ENCODE peak calls at places on chromosome 17, in four cellular contexts. C is prostate gland, N is colonic mucosa, S is fibroblast of lung. L is an unnamed sample.

GRCh38 chr17:67707442-67707841 is 10.3 kb upstream of the NOL11 start:
- DNase-seq in C (no peak), N (no peak), S (no peak), L (no peak)

GRCh38 chr17:77330602-77331081 is 189.9 kb downstream of the SEC14L1 start:
- DNase-seq in C (no peak), N (peak; percentile 18), S (no peak), L (no peak)

GRCh38 chr17:55421179-55421934 is at the start of gene MMD:
- DNase-seq in C (peak; percentile 39), N (peak; percentile 77), S (no peak), L (no peak)

GRCh38 chr17:60573139-60573975 is 26.6 kb upstream of the PPM1D start:
- DNase-seq in C (no peak), N (no peak), S (no peak), L (no peak)

GRCh38 chr17:5418858-5419355 is 555 bp downstream of the NUP88 start:
- DNase-seq in C (peak; percentile 52), N (peak; percentile 72), S (peak; percentile 41), L (peak; percentile 77)

GRCh38 chr17:60075981-60076380 is 2.7 kb downstream of the HEATR6 start:
- DNase-seq in C (no peak), N (no peak), S (no peak), L (no peak)

GRCh38 chr17:27384721-27385120 is 71.5 kb upstream of the KSR1 start:
- DNase-seq in C (no peak), N (no peak), S (peak; percentile 15), L (no peak)

GRCh38 chr17:31274252-31274651 is 22.8 kb downstream of the OMG start:
- DNase-seq in C (peak; percentile 46), N (no peak), S (peak; percentile 90), L (no peak)

GRCh38 chr17:40112718-40113109 is 9.1 kb upstream of the MSL1 start:
- DNase-seq in C (no peak), N (no peak), S (no peak), L (no peak)

GRCh38 chr17:1720856-1721386 is 3.6 kb upstream of the WDR81 start:
- DNase-seq in C (peak; percentile 56), N (peak; percentile 81), S (peak; percentile 69), L (no peak)

GRCh38 chr17:50102164-50102991 is 7.2 kb downstream of the PDK2 start:
- DNase-seq in C (no peak), N (peak; percentile 96), S (no peak), L (no peak)

GRCh38 chr17:48352630-48353029 is 77.4 kb downstream of the SKAP1 start:
- DNase-seq in C (no peak), N (no peak), S (no peak), L (no peak)

GRCh38 chr17:66347661-66348604 is 45.5 kb downstream of the PRKCA start:
- DNase-seq in C (no peak), N (peak; percentile 70), S (peak; percentile 47), L (no peak)

GRCh38 chr17:42797067-42798007 is 1.2 kb downstream of the COA3 start:
- DNase-seq in C (no peak), N (peak; percentile 75), S (no peak), L (no peak)

GRCh38 chr17:58747674-58748073 is 8.0 kb upstream of the PPM1E start:
- DNase-seq in C (no peak), N (no peak), S (no peak), L (no peak)

GRCh38 chr17:69607162-69607834 is 192.8 kb downstream of the MAP2K6 start:
- DNase-seq in C (peak; percentile 60), N (peak; percentile 75), S (peak; percentile 88), L (peak; percentile 46)

GRCh38 chr17:2814499-2815341 is 18.5 kb downstream of the RAP1GAP2 start:
- DNase-seq in C (no peak), N (peak; percentile 44), S (no peak), L (peak; percentile 50)

GRCh38 chr17:82257473-82257872 is 16.0 kb downstream of the CSNK1D start:
- DNase-seq in C (no peak), N (no peak), S (no peak), L (no peak)

GRCh38 chr17:7413346-7413985 is 5.8 kb downstream of the NLGN2 start:
- DNase-seq in C (no peak), N (no peak), S (no peak), L (no peak)

GRCh38 chr17:67902531-67903231 is 77.4 kb downstream of the BPTF start:
- DNase-seq in C (no peak), N (no peak), S (no peak), L (no peak)

GRCh38 chr17:4476512-4477070 is 22.1 kb upstream of the SPNS2 start:
- DNase-seq in C (peak; percentile 31), N (peak; percentile 74), S (no peak), L (no peak)

GRCh38 chr17:43918026-43918389 is 10.7 kb upstream of the MPP2 start:
- DNase-seq in C (no peak), N (no peak), S (no peak), L (no peak)

GRCh38 chr17:14014647-14015046 is 54.7 kb upstream of the COX10 start:
- DNase-seq in C (no peak), N (no peak), S (no peak), L (no peak)

GRCh38 chr17:48586355-48586924 is 3.6 kb downstream of the HOXB3 start:
- DNase-seq in C (no peak), N (no peak), S (peak; percentile 55), L (peak; percentile 70)

GRCh38 chr17:79459846-79460245 is 151.0 kb downstream of the RBFOX3 start:
- DNase-seq in C (no peak), N (no peak), S (no peak), L (no peak)

GRCh38 chr17:2266045-2266864 is 37.3 kb downstream of the SMG6 start:
- DNase-seq in C (no peak), N (peak; percentile 39), S (no peak), L (peak; percentile 61)

GRCh38 chr17:35188111-35188510 is 6.1 kb downstream of the SLC35G3 start:
- DNase-seq in C (no peak), N (no peak), S (no peak), L (no peak)

GRCh38 chr17:7589204-7589868 is 558 bp downstream of the SOX15 start:
- DNase-seq in C (peak; percentile 86), N (peak; percentile 82), S (peak; percentile 85), L (peak; percentile 90)

DNA sequence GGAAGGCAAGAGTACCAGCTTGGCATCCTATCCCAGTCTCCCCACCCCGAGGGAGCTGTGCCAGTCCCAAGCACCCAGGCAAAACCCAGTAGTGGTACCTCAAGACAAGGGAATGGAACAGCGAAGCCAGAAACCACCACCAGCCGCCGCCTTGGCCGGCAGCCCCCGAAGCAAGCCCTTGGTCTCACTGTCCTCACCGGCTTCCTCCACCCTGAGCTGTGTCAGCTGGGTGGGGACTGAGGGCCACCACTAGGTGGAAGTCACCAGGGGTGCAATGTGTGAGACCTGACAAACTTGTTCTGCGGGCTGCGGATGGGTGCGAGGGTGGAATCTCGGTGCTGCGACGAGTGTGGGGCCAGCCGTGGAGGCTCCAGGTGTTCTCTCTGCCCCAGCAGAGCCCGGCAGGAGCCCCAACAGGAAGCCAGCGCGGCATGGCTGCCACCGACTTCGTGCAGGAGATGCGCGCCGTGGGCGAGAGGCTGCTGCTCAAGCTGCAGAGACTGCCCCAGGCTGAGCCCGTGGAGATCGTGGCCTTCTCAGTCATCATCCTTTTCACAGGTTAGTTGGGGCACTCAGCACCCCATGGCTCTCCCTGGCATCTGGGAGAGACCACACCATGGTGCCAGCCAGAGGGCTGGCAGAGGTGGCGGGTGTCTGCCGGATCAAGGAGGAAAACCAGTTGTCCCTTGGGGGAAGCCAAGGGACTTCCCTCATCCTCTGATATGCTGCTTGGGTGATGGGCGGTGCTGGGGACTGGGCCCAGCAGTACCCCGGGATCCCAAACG is 6.7 kb downstream of the SMIM5 start:
- DNase-seq in C (peak; percentile 74), N (peak; percentile 82), S (no peak), L (no peak)
- TF ChIP-seq CTCF in C (peak; percentile 76), N (peak; percentile 30), S (no peak), L (no peak)

DNA sequence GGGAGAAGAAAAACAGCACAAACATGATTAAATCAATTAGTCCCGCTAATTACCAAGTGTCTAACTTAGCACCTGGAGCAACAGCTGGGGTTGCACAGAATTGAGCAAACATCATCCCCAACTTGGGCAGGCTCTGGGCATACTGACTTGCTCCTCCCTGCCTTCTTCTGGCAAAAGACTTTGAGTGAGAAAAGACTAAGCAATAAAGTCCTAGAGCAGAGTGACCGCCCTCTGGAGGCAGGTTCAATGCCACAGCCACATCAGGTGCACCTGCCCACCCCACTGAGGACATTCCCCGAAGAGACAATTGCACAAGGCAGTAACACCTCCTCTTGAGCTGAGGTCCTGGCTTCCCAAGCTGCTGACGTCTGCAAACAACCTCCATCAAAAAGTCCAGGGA is 358.3 kb downstream of the SOX9 start:
- DNase-seq in C (no peak), N (no peak), S (no peak), L (no peak)
- TF ChIP-seq CTCF in C (no peak), N (peak; percentile 21), S (no peak), L (peak; percentile 42)

GRCh38 chr17:80826955-80827645 is 164.5 kb upstream of the CHMP6 start:
- DNase-seq in C (no peak), N (no peak), S (peak; percentile 98), L (no peak)
- TF ChIP-seq CTCF in C (no peak), N (no peak), S (no peak), L (no peak)

GRCh38 chr17:30236807-30237206 is 1.3 kb upstream of the SLC6A4 start:
- DNase-seq in C (peak; percentile 29), N (peak; percentile 37), S (peak; percentile 39), L (peak; percentile 77)
- TF ChIP-seq CTCF in C (peak; percentile 29), N (no peak), S (peak; percentile 35), L (peak; percentile 79)

DNA sequence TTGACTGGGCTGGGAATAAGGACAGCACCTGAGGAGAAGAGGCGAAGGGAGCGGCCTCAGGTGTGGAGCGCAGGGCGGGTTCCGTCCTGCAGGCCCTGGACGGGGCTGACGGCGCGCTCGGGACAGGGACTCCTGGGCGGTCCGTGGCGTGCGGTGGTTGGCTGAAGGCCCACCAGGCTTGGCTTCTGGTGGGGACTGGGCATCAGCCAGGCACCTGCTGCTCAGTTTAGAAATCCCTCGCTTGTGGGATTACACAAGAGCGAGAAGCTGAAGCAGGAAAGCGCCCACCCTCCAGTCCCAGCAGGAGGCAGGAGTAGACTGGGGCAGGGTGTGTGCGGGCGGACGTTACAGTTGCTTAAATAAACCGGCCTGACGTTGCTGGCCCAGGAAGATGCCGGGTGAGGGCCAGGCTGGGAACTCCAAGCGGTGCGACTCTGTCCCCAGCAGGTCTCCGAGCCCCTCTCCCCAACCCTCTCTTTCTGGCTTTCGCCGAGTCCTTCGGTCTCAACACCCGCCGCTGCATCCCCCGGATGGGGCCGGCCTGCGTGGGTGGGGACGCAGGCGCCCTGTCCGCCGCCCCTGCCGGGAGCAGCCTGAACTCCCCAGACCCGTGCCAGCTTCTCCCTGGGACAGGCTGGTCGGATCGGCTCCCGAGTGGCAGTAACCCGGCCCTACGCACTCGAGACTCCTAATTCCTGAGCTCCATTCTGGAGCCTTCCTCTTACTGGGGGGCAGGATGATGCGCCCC is 639 bp downstream of the MIF4GD start:
- DNase-seq in C (peak; percentile 60), N (peak; percentile 73), S (peak; percentile 76), L (peak; percentile 86)
- TF ChIP-seq CTCF in C (peak; percentile 46), N (peak; percentile 33), S (peak; percentile 48), L (peak; percentile 45)

L was measured in GM13977.